ENCODE peak calls at places on chromosome 22, in ten cellular contexts. One of them, this sample, is unnamed.

GRCh38 chr22:17102297-17102667 is 17.5 kb downstream of the IL17RA start:
- DNase-seq in HS-27A: no peak
- DNase-seq in AG04450: no peak
- DNase-seq in NCI-H1105: no peak
- DNase-seq in T-helper 2 cell: no peak
- DNase-seq in DMS153: no peak
- DNase-seq in tibial artery: no peak
- DNase-seq in H7: peak; percentile 28
- DNase-seq in mucosa of descending colon: no peak
- DNase-seq in AG20443: no peak
- DNase-seq in this sample: no peak

GRCh38 chr22:27585141-27585540 is 216.4 kb downstream of the MN1 start:
- DNase-seq in H7: no peak
- DNase-seq in NCI-H1105: no peak
- DNase-seq in tibial artery: no peak
- DNase-seq in mucosa of descending colon: no peak
- DNase-seq in HS-27A: no peak
- DNase-seq in T-helper 2 cell: no peak
- DNase-seq in AG04450: no peak
- DNase-seq in DMS153: no peak
- DNase-seq in AG20443: no peak
- DNase-seq in this sample: no peak

GRCh38 chr22:30402036-30402759 is 5.4 kb downstream of the SEC14L2 start:
- DNase-seq in T-helper 2 cell: no peak
- DNase-seq in NCI-H1105: no peak
- DNase-seq in DMS153: no peak
- DNase-seq in tibial artery: no peak
- DNase-seq in HS-27A: no peak
- DNase-seq in AG20443: no peak
- DNase-seq in mucosa of descending colon: no peak
- DNase-seq in AG04450: no peak
- DNase-seq in H7: peak; percentile 73
- DNase-seq in this sample: no peak

GRCh38 chr22:29842172-29842571 is 4.1 kb upstream of the ASCC2 start:
- DNase-seq in NCI-H1105: no peak
- DNase-seq in DMS153: no peak
- DNase-seq in HS-27A: no peak
- DNase-seq in H7: no peak
- DNase-seq in AG20443: no peak
- DNase-seq in tibial artery: no peak
- DNase-seq in mucosa of descending colon: no peak
- DNase-seq in AG04450: no peak
- DNase-seq in T-helper 2 cell: no peak
- DNase-seq in this sample: no peak

GRCh38 chr22:38017272-38017920 is 33.0 kb upstream of the SOX10 start:
- DNase-seq in mucosa of descending colon: peak; percentile 82
- DNase-seq in HS-27A: no peak
- DNase-seq in NCI-H1105: no peak
- DNase-seq in H7: peak; percentile 70
- DNase-seq in T-helper 2 cell: no peak
- DNase-seq in DMS153: peak; percentile 13
- DNase-seq in AG20443: peak; percentile 81
- DNase-seq in tibial artery: peak; percentile 81
- DNase-seq in AG04450: no peak
- DNase-seq in this sample: peak; percentile 54

GRCh38 chr22:37557321-37558001 is 2.8 kb upstream of the CDC42EP1 start:
- DNase-seq in tibial artery: no peak
- DNase-seq in NCI-H1105: no peak
- DNase-seq in AG20443: no peak
- DNase-seq in mucosa of descending colon: no peak
- DNase-seq in T-helper 2 cell: no peak
- DNase-seq in DMS153: no peak
- DNase-seq in HS-27A: no peak
- DNase-seq in AG04450: no peak
- DNase-seq in H7: no peak
- DNase-seq in this sample: no peak

GRCh38 chr22:50302041-50302541 is 5.4 kb downstream of the PLXNB2 start:
- DNase-seq in NCI-H1105: no peak
- DNase-seq in HS-27A: no peak
- DNase-seq in mucosa of descending colon: peak; percentile 78
- DNase-seq in AG04450: no peak
- DNase-seq in H7: no peak
- DNase-seq in AG20443: peak; percentile 48
- DNase-seq in T-helper 2 cell: no peak
- DNase-seq in DMS153: no peak
- DNase-seq in tibial artery: no peak
- DNase-seq in this sample: no peak

GRCh38 chr22:49119551-49119952 is 708.1 kb downstream of the BRD1 start:
- DNase-seq in HS-27A: no peak
- DNase-seq in tibial artery: peak; percentile 65
- DNase-seq in AG04450: no peak
- DNase-seq in H7: peak; percentile 68
- DNase-seq in T-helper 2 cell: no peak
- DNase-seq in NCI-H1105: no peak
- DNase-seq in mucosa of descending colon: no peak
- DNase-seq in AG20443: no peak
- DNase-seq in DMS153: no peak
- DNase-seq in this sample: no peak

GRCh38 chr22:50415426-50415825 is 59.4 kb downstream of the SBF1 start:
- DNase-seq in HS-27A: no peak
- DNase-seq in H7: no peak
- DNase-seq in mucosa of descending colon: no peak
- DNase-seq in tibial artery: no peak
- DNase-seq in AG04450: no peak
- DNase-seq in DMS153: no peak
- DNase-seq in NCI-H1105: no peak
- DNase-seq in T-helper 2 cell: no peak
- DNase-seq in AG20443: no peak
- DNase-seq in this sample: no peak

GRCh38 chr22:48434868-48435250 is 1392.8 kb downstream of the BRD1 start:
- DNase-seq in mucosa of descending colon: no peak
- DNase-seq in DMS153: no peak
- DNase-seq in NCI-H1105: no peak
- DNase-seq in AG20443: no peak
- DNase-seq in HS-27A: no peak
- DNase-seq in H7: no peak
- DNase-seq in AG04450: no peak
- DNase-seq in T-helper 2 cell: no peak
- DNase-seq in tibial artery: no peak
- DNase-seq in this sample: no peak

GRCh38 chr22:44702479-44703219 is 645 bp downstream of the PRR5 start:
- DNase-seq in DMS153: no peak
- DNase-seq in AG04450: no peak
- DNase-seq in T-helper 2 cell: peak; percentile 21
- DNase-seq in H7: peak; percentile 90
- DNase-seq in AG20443: no peak
- DNase-seq in mucosa of descending colon: no peak
- DNase-seq in HS-27A: no peak
- DNase-seq in tibial artery: no peak
- DNase-seq in NCI-H1105: peak; percentile 16
- DNase-seq in this sample: no peak

GRCh38 chr22:38153821-38154562 is 27.6 kb downstream of the PLA2G6 start:
- DNase-seq in tibial artery: no peak
- DNase-seq in HS-27A: no peak
- DNase-seq in NCI-H1105: no peak
- DNase-seq in AG20443: no peak
- DNase-seq in H7: no peak
- DNase-seq in DMS153: no peak
- DNase-seq in T-helper 2 cell: no peak
- DNase-seq in mucosa of descending colon: no peak
- DNase-seq in AG04450: no peak
- DNase-seq in this sample: no peak

GRCh38 chr22:50146440-50147228 is 23.9 kb upstream of the PANX2 start:
- DNase-seq in AG20443: peak; percentile 90
- DNase-seq in T-helper 2 cell: no peak
- DNase-seq in tibial artery: peak; percentile 44
- DNase-seq in DMS153: peak; percentile 8
- DNase-seq in NCI-H1105: no peak
- DNase-seq in mucosa of descending colon: no peak
- DNase-seq in HS-27A: peak; percentile 11
- DNase-seq in H7: no peak
- DNase-seq in AG04450: peak; percentile 42
- DNase-seq in this sample: no peak